ENCODE peak calls at places on chromosome X, in five cellular contexts. One of them, this sample, is unnamed.

GRCh38 chrX:12779534-12779933 is 11.7 kb upstream of the PRPS2 start:
- DNase-seq in tibial artery: no peak
- DNase-seq in thoracic aorta: no peak
- DNase-seq in psoas muscle: no peak
- DNase-seq in AG04450: no peak
- DNase-seq in this sample: no peak

GRCh38 chrX:57137481-57137880 is 284 bp upstream of the SPIN2A start:
- DNase-seq in tibial artery: no peak
- DNase-seq in thoracic aorta: no peak
- DNase-seq in psoas muscle: no peak
- DNase-seq in AG04450: no peak
- DNase-seq in this sample: no peak

GRCh38 chrX:1202251-1202650 is 10.2 kb downstream of the CRLF2 start:
- DNase-seq in tibial artery: no peak
- DNase-seq in thoracic aorta: no peak
- DNase-seq in psoas muscle: no peak
- DNase-seq in AG04450: no peak
- DNase-seq in this sample: no peak

GRCh38 chrX:78527263-78527662 is 131.9 kb downstream of the RTL3 start:
- DNase-seq in tibial artery: no peak
- DNase-seq in thoracic aorta: no peak
- DNase-seq in psoas muscle: no peak
- DNase-seq in AG04450: no peak
- DNase-seq in this sample: no peak

GRCh38 chrX:25925956-25926355 is 212.2 kb upstream of the MAGEB18 start:
- DNase-seq in tibial artery: no peak
- DNase-seq in thoracic aorta: no peak
- DNase-seq in psoas muscle: no peak
- DNase-seq in AG04450: no peak
- DNase-seq in this sample: no peak

GRCh38 chrX:15269618-15270521 is at the start of gene ASB9:
- DNase-seq in tibial artery: peak; percentile 56
- DNase-seq in thoracic aorta: no peak
- DNase-seq in psoas muscle: no peak
- DNase-seq in AG04450: no peak
- DNase-seq in this sample: peak; percentile 62

GRCh38 chrX:80513620-80514019 is 93.4 kb downstream of the TENT5D start:
- DNase-seq in tibial artery: no peak
- DNase-seq in thoracic aorta: no peak
- DNase-seq in psoas muscle: no peak
- DNase-seq in AG04450: no peak
- DNase-seq in this sample: no peak

GRCh38 chrX:13449441-13449840 is 120.0 kb upstream of the EGFL6 start:
- DNase-seq in tibial artery: no peak
- DNase-seq in thoracic aorta: no peak
- DNase-seq in psoas muscle: no peak
- DNase-seq in AG04450: no peak
- DNase-seq in this sample: no peak

GRCh38 chrX:10395179-10395578 is 225.2 kb downstream of the MID1 start:
- DNase-seq in tibial artery: no peak
- DNase-seq in thoracic aorta: no peak
- DNase-seq in psoas muscle: no peak
- DNase-seq in AG04450: no peak
- DNase-seq in this sample: no peak

GRCh38 chrX:6225307-6226052 is 3.2 kb downstream of the NLGN4X start:
- DNase-seq in tibial artery: no peak
- DNase-seq in thoracic aorta: no peak
- DNase-seq in psoas muscle: no peak
- DNase-seq in AG04450: no peak
- DNase-seq in this sample: no peak

GRCh38 chrX:17679820-17680219 is 57.5 kb upstream of the SCML1 start:
- DNase-seq in tibial artery: no peak
- DNase-seq in thoracic aorta: no peak
- DNase-seq in psoas muscle: no peak
- DNase-seq in AG04450: no peak
- DNase-seq in this sample: no peak

GRCh38 chrX:115588180-115588579 is 27.2 kb downstream of the PLS3 start:
- DNase-seq in tibial artery: no peak
- DNase-seq in thoracic aorta: no peak
- DNase-seq in psoas muscle: no peak
- DNase-seq in AG04450: no peak
- DNase-seq in this sample: no peak

GRCh38 chrX:72349190-72349589 is 43.5 kb upstream of the CITED1 start:
- DNase-seq in tibial artery: no peak
- DNase-seq in thoracic aorta: no peak
- DNase-seq in psoas muscle: no peak
- DNase-seq in AG04450: no peak
- DNase-seq in this sample: no peak

GRCh38 chrX:16444353-16444752 is 205.6 kb upstream of the S100G start:
- DNase-seq in tibial artery: no peak
- DNase-seq in thoracic aorta: no peak
- DNase-seq in psoas muscle: peak; percentile 20
- DNase-seq in AG04450: peak; percentile 26
- DNase-seq in this sample: no peak

GRCh38 chrX:125394449-125394848 is 74.8 kb downstream of the TEX13C start:
- DNase-seq in tibial artery: no peak
- DNase-seq in thoracic aorta: no peak
- DNase-seq in psoas muscle: no peak
- DNase-seq in AG04450: no peak
- DNase-seq in this sample: no peak

GRCh38 chrX:138191998-138192397 is 519.5 kb downstream of the FGF13 start:
- DNase-seq in tibial artery: no peak
- DNase-seq in thoracic aorta: no peak
- DNase-seq in psoas muscle: no peak
- DNase-seq in AG04450: no peak
- DNase-seq in this sample: no peak

GRCh38 chrX:152845618-152846240 is 14.9 kb downstream of the NSDHL start:
- DNase-seq in tibial artery: no peak
- DNase-seq in thoracic aorta: no peak
- DNase-seq in psoas muscle: no peak
- DNase-seq in AG04450: no peak
- DNase-seq in this sample: no peak

GRCh38 chrX:152844256-152844655 is 13.4 kb downstream of the NSDHL start:
- DNase-seq in tibial artery: no peak
- DNase-seq in thoracic aorta: no peak
- DNase-seq in psoas muscle: no peak
- DNase-seq in AG04450: no peak
- DNase-seq in this sample: no peak

GRCh38 chrX:152850465-152850864 is 19.6 kb downstream of the NSDHL start:
- DNase-seq in tibial artery: no peak
- DNase-seq in thoracic aorta: no peak
- DNase-seq in psoas muscle: no peak
- DNase-seq in AG04450: no peak
- DNase-seq in this sample: no peak

GRCh38 chrX:152843852-152844251 is 13.0 kb downstream of the NSDHL start:
- DNase-seq in tibial artery: no peak
- DNase-seq in thoracic aorta: no peak
- DNase-seq in psoas muscle: no peak
- DNase-seq in AG04450: no peak
- DNase-seq in this sample: no peak

DNA sequence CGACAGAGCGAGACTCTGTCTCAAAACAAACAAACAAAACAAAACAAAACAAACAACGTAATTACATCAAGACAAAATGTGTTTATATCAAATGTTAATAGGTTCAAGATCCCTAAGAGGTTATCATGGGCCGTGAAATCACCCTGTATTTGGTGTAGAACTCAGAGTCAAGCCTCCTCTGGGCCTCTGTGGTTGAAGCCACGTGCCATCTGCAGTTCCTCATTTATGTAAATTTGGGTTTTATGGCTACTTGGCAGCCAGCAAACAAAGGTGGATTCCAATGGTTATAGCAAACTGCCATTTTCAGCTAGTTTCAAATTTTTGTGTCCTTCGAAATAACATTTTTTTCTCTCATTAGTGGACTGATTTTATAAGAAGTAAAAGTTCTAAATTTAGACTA is 16.4 kb downstream of the NSDHL start:
- DNase-seq in tibial artery: no peak
- DNase-seq in thoracic aorta: no peak
- DNase-seq in psoas muscle: no peak
- DNase-seq in AG04450: no peak
- DNase-seq in this sample: no peak
- H3K27me3 ChIP-seq in tibial artery: no peaks in the 10 kb centered on the region
- H3K27me3 ChIP-seq in thoracic aorta: no peaks in the 10 kb centered on the region
- H3K27me3 ChIP-seq in psoas muscle: no peaks in the 10 kb centered on the region
- H3K27me3 ChIP-seq in AG04450: no peaks in the 10 kb centered on the region
- H3K27me3 ChIP-seq in this sample: no peaks in the 10 kb centered on the region

GRCh38 chrX:112877771-112878173 is 37.1 kb upstream of the AMOT start:
- DNase-seq in tibial artery: no peak
- DNase-seq in thoracic aorta: no peak
- DNase-seq in psoas muscle: no peak
- DNase-seq in AG04450: no peak
- DNase-seq in this sample: no peak

GRCh38 chrX:112874614-112875013 is 34.0 kb upstream of the AMOT start:
- DNase-seq in tibial artery: no peak
- DNase-seq in thoracic aorta: no peak
- DNase-seq in psoas muscle: no peak
- DNase-seq in AG04450: no peak
- DNase-seq in this sample: no peak

GRCh38 chrX:112868586-112868985 is 28.0 kb upstream of the AMOT start:
- DNase-seq in tibial artery: no peak
- DNase-seq in thoracic aorta: no peak
- DNase-seq in psoas muscle: no peak
- DNase-seq in AG04450: no peak
- DNase-seq in this sample: no peak

GRCh38 chrX:112874140-112874539 is 33.5 kb upstream of the AMOT start:
- DNase-seq in tibial artery: no peak
- DNase-seq in thoracic aorta: no peak
- DNase-seq in psoas muscle: no peak
- DNase-seq in AG04450: no peak
- DNase-seq in this sample: no peak
- TF ChIP-seq CTCF in tibial artery: no peak
- TF ChIP-seq CTCF in thoracic aorta: no peak
- TF ChIP-seq CTCF in psoas muscle: peak; percentile 12
- TF ChIP-seq CTCF in AG04450: peak; percentile 13
- TF ChIP-seq CTCF in this sample: no peak

GRCh38 chrX:111847491-111847890 is 28.5 kb upstream of the TRPC5OS start:
- DNase-seq in tibial artery: no peak
- DNase-seq in thoracic aorta: no peak
- DNase-seq in psoas muscle: no peak
- DNase-seq in AG04450: no peak
- DNase-seq in this sample: no peak
- H3K27me3 ChIP-seq in tibial artery: no peaks in the 10 kb centered on the region
- H3K27me3 ChIP-seq in thoracic aorta: no peaks in the 10 kb centered on the region
- H3K27me3 ChIP-seq in psoas muscle: no peaks in the 10 kb centered on the region
- H3K27me3 ChIP-seq in AG04450: no peaks in the 10 kb centered on the region
- H3K27me3 ChIP-seq in this sample: peaks cover 5% of the 10 kb centered on the region

GRCh38 chrX:151742311-151742710 is 7.8 kb downstream of the CNGA2 start:
- DNase-seq in tibial artery: no peak
- DNase-seq in thoracic aorta: no peak
- DNase-seq in psoas muscle: no peak
- DNase-seq in AG04450: no peak
- DNase-seq in this sample: no peak
- TF ChIP-seq CTCF in tibial artery: no peak
- TF ChIP-seq CTCF in thoracic aorta: no peak
- TF ChIP-seq CTCF in psoas muscle: no peak
- TF ChIP-seq CTCF in AG04450: no peak
- TF ChIP-seq CTCF in this sample: no peak

GRCh38 chrX:49695276-49696180 is at the start of gene PAGE1:
- DNase-seq in tibial artery: no peak
- DNase-seq in thoracic aorta: no peak
- DNase-seq in psoas muscle: no peak
- DNase-seq in AG04450: no peak
- DNase-seq in this sample: no peak
- H3K27me3 ChIP-seq in tibial artery: no peaks in the 10 kb centered on the region
- H3K27me3 ChIP-seq in thoracic aorta: no peaks in the 10 kb centered on the region
- H3K27me3 ChIP-seq in psoas muscle: no peaks in the 10 kb centered on the region
- H3K27me3 ChIP-seq in AG04450: no peaks in the 10 kb centered on the region
- H3K27me3 ChIP-seq in this sample: no peaks in the 10 kb centered on the region

GRCh38 chrX:19949340-19949739 is 41.5 kb downstream of the BCLAF3 start:
- DNase-seq in tibial artery: no peak
- DNase-seq in thoracic aorta: no peak
- DNase-seq in psoas muscle: no peak
- DNase-seq in AG04450: no peak
- DNase-seq in this sample: no peak
- TF ChIP-seq CTCF in tibial artery: no peak
- TF ChIP-seq CTCF in thoracic aorta: no peak
- TF ChIP-seq CTCF in psoas muscle: no peak
- TF ChIP-seq CTCF in AG04450: no peak
- TF ChIP-seq CTCF in this sample: no peak

This sample was measured in lung.